ENCODE peak calls at places on chromosomes 13 and 19, in eight cellular contexts. Z is H7; R is cardiac muscle cell; N is DMS153; J is adrenal gland; L is Calu3; M is activated naive CD8-positive, alpha-beta T cell treated with anti-CD3 and anti-CD28 coated beads, Interleukin-2, amount 50 U/mL, for 24 hours; B is activated naive CD4-positive, alpha-beta T cell. K is an unnamed sample.

GRCh38 chr13:41054919-41055619 is 6.2 kb upstream of the WBP4 start:
- DNase-seq in R (no peak), B (no peak), M (no peak), Z (peak), N (peak), L (no peak), J (no peak), K (no peak)

GRCh38 chr13:24214528-24214927 is 54.0 kb downstream of the SPATA13 start:
- DNase-seq in Z (no peak), R (no peak), N (no peak), M (no peak), B (no peak), L (no peak), J (no peak), K (no peak)

GRCh38 chr19:17796013-17796837 is 1.3 kb downstream of the B3GNT3 start:
- DNase-seq in Z (no peak), B (no peak), R (no peak), N (no peak), L (peak), J (no peak), M (no peak), K (no peak)

GRCh38 chr13:96762876-96763275 is 231.4 kb downstream of the OXGR1 start:
- DNase-seq in R (no peak), J (no peak), N (no peak), B (no peak), Z (no peak), M (no peak), L (no peak), K (no peak)

GRCh38 chr13:50235604-50236003 is 220.4 kb downstream of the KCNRG start:
- DNase-seq in M (no peak), Z (no peak), N (no peak), R (no peak), J (no peak), L (no peak), B (no peak), K (no peak)

GRCh38 chr13:108919036-108919907 is 289.9 kb downstream of the MYO16 start:
- DNase-seq in B (no peak), N (peak), J (peak), L (no peak), Z (no peak), R (no peak), M (no peak), K (no peak)

GRCh38 chr19:4705413-4706131 is 18.1 kb downstream of the DPP9 start:
- DNase-seq in Z (no peak), L (no peak), J (no peak), B (no peak), M (no peak), N (no peak), R (no peak), K (no peak)

GRCh38 chr19:38721496-38721895 is 22.8 kb downstream of the CAPN12 start:
- DNase-seq in Z (no peak), R (no peak), M (no peak), J (no peak), B (no peak), L (no peak), N (no peak), K (no peak)

GRCh38 chr19:44696939-44697669 is 1.8 kb upstream of the CEACAM16 start:
- DNase-seq in M (no peak), B (no peak), N (peak), R (no peak), L (no peak), J (no peak), Z (peak), K (no peak)

GRCh38 chr19:35266904-35267817 is 1.6 kb upstream of the USF2 start:
- DNase-seq in M (peak), N (no peak), J (peak), R (no peak), B (no peak), Z (peak), L (no peak), K (no peak)